ENCODE peak calls at places on chromosomes 6 and 20, in nine cellular contexts. X, I, P, F, V, A, R, U and Q are unnamed samples.
A peak's percentile ranks its signal among the peaks of the same experiment; 100 is the strongest.

GRCh38 chr6:10315034-10315433 is 99.8 kb downstream of the TFAP2A start:
- DNase-seq in X (no peak), I (peak; percentile 13), P (no peak), F (no peak), V (no peak), A (no peak), R (no peak), U (no peak), Q (no peak)

GRCh38 chr6:119602215-119603178 is 252.9 kb upstream of the MAN1A1 start:
- DNase-seq in X (peak; percentile 90), I (no peak), P (no peak), F (peak; percentile 33), V (no peak), A (no peak), R (no peak), U (no peak), Q (peak; percentile 83)

GRCh38 chr6:13813621-13814175 is 659 bp downstream of the MCUR1 start:
- DNase-seq in X (peak; percentile 33), I (peak; percentile 77), P (peak; percentile 46), F (peak; percentile 84), V (no peak), A (peak; percentile 1), R (peak; percentile 78), U (peak; percentile 90), Q (peak; percentile 75)

GRCh38 chr20:48619126-48620101 is 208.4 kb downstream of the PREX1 start:
- DNase-seq in X (no peak), I (no peak), P (no peak), F (no peak), V (no peak), A (no peak), R (no peak), U (peak; percentile 63), Q (no peak)

GRCh38 chr20:42191140-42191860 is 573.1 kb upstream of the CHD6 start:
- DNase-seq in X (peak; percentile 31), I (peak; percentile 3), P (no peak), F (no peak), V (no peak), A (no peak), R (no peak), U (no peak), Q (no peak)

GRCh38 chr6:169803816-169804340 is 52.5 kb downstream of the ERMARD start:
- DNase-seq in X (no peak), I (no peak), P (no peak), F (no peak), V (no peak), A (no peak), R (no peak), U (no peak), Q (no peak)

GRCh38 chr6:12504325-12504966 is 212.1 kb upstream of the PHACTR1 start:
- DNase-seq in X (peak; percentile 38), I (peak; percentile 39), P (peak; percentile 40), F (no peak), V (no peak), A (no peak), R (no peak), U (no peak), Q (peak; percentile 50)

GRCh38 chr6:37706749-37707148 is 9.1 kb upstream of the MDGA1 start:
- DNase-seq in X (no peak), I (no peak), P (no peak), F (no peak), V (no peak), A (no peak), R (no peak), U (no peak), Q (no peak)

DNA sequence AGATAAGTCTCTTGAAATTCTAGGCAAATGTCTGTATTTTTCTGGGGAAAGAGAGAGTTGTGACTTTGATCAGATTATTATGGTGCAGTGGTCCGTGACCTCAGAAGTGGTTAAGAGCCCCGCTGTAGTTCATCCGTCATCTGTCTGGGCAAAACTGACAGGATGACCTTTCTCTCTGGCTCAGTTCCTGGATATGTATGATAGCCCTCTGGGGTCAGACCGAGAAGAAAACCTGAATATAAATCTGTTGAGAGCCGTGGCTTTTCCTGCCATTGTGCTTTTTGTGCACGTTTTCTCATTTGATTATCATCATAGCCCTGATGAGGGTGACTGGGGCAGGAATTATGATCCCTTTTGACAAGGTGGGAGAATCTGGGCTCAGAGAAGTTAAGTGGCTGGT is 26.5 kb downstream of the GHRH start:
- DNase-seq in X (no peak), I (peak; percentile 20), P (no peak), F (no peak), V (no peak), A (no peak), R (no peak), U (no peak), Q (no peak)
- H3K36me3 ChIP-seq in X (peaks cover 47% of the 10 kb centered on the region), I (peaks cover 97% of the 10 kb centered on the region), P (peaks cover 98% of the 10 kb centered on the region), F (peaks cover 98% of the 10 kb centered on the region), V (peaks cover 57% of the 10 kb centered on the region), A (peaks cover 78% of the 10 kb centered on the region), R (peaks cover 100% of the 10 kb centered on the region), U (peaks cover 99% of the 10 kb centered on the region), Q (peaks cover 52% of the 10 kb centered on the region)

DNA sequence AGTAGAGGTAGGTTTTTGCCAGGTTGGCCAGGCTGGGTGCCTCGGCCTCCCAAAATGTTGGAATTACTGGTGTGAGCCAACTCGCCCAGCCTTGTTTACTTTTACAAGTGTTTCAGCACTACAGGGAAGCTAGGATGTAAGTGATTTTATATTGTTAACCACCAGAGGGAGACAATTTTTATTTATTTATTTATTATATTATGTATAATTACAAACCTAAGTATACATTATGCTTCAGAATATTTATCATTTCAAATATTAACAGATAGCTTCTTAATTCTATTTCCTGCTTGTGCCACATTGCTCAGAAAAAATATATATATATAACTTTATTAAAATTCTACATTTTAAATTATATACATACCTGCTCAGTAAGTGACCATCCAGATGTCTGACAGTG is 9.8 kb downstream of the MMUT start:
- DNase-seq in X (peak; percentile 25), I (peak; percentile 7), P (peak; percentile 8), F (peak; percentile 16), V (no peak), A (no peak), R (no peak), U (no peak), Q (peak; percentile 35)
- H3K36me3 ChIP-seq in X (peaks cover 3% of the 10 kb centered on the region), I (peaks cover 35% of the 10 kb centered on the region), P (peaks cover 40% of the 10 kb centered on the region), F (peaks cover 75% of the 10 kb centered on the region), V (peaks cover 29% of the 10 kb centered on the region), A (peaks cover 14% of the 10 kb centered on the region), R (peaks cover 94% of the 10 kb centered on the region), U (peaks cover 98% of the 10 kb centered on the region), Q (peaks cover 29% of the 10 kb centered on the region)

DNA sequence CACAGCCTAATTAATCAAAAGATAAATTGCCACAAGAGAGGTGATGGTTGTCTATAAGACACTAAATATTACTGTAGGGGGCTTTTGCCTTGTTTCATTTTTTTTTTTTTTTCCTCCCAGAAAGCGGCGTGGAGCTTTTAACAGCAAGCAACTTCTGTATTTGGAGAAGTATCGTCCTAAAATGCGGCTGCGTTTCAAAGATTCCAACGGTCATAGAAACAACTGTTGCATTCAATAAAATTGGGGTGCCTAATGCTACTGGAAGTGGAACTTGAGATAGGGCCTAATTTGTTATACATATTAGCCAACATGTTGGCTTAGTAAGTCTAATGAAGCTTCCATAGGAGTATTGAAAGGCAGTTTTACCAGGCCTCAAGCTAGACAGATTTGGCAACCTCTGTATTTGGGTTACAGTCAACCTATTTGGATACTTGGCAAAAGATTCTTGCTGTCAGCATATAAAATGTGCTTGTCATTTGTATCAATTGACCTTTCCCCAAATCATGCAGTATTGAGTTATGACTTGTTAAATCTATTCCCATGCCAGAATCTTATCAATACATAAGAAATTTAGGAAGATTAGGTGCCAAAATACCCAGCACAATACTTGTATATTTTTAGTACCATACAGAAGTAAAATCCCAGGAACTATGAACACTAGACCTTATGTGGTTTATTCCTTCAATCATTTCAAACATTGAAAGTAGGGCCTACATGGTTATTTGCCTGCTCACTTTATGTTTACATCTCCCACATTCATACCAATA is 7.8 kb downstream of the LOC128125822 start:
- DNase-seq in X (no peak), I (no peak), P (no peak), F (no peak), V (no peak), A (no peak), R (no peak), U (no peak), Q (no peak)
- H3K36me3 ChIP-seq in X (peaks cover 12% of the 10 kb centered on the region), I (peaks cover 64% of the 10 kb centered on the region), P (peaks cover 85% of the 10 kb centered on the region), F (peaks cover 82% of the 10 kb centered on the region), V (peaks cover 42% of the 10 kb centered on the region), A (peaks cover 27% of the 10 kb centered on the region), R (peaks cover 83% of the 10 kb centered on the region), U (peaks cover 68% of the 10 kb centered on the region), Q (peaks cover 75% of the 10 kb centered on the region)

DNA sequence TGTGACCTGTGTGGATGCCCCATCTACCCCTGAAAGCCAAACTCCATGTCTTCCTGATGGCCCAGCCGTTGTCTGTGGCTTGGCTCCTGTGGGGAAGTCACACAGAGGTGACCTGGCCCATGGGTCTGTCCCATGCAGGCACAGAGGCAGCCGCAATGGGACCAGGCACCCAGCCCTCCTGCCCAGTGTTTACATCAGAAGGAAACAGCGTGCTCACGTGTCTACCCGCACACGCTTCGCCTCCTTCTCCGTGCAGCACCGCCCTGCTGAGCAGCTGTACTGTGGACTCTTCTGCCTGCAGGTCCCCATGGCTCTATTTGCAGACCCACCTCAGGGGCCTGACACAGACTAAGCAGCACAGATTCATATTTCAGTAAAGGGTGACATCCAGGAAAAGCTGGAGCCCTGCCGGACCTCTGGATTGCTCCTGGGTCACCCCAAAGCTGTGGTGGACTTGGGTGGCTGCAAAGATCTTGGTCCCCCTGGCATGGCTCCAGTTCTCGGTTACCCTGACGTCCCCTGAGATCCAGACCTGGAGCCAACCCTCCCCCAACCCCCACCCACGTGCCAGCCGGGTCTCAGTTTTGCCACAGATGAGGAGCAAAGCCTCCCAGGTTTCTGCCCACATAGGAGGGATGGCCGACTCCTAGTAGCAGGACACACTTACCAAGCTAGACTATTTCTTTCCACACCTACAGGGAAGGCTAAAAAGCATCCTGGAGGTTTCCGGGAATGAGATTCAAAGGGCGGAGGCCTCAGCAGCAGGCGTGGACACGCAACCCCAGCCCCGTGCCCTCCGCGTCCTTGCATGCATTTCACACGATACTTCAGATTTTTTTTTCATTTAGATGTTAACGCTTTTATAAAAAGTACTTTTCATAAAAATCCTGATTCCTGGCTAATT is 120.3 kb downstream of the CDH4 start:
- DNase-seq in X (no peak), I (no peak), P (no peak), F (peak; percentile 16), V (no peak), A (no peak), R (no peak), U (no peak), Q (no peak)
- H3K36me3 ChIP-seq in X (no peaks in the 10 kb centered on the region), I (no peaks in the 10 kb centered on the region), P (no peaks in the 10 kb centered on the region), F (no peaks in the 10 kb centered on the region), V (no peaks in the 10 kb centered on the region), A (no peaks in the 10 kb centered on the region), R (no peaks in the 10 kb centered on the region), U (no peaks in the 10 kb centered on the region), Q (no peaks in the 10 kb centered on the region)